ENCODE peak calls at places on chromosomes 12 and 14, in eight cellular contexts. L, G, X, T, K, W, O and J are unnamed samples.

GRCh38 chr12:106064622-106065021 is 74.1 kb downstream of the NUAK1 start:
- DNase-seq in W (no peak), L (no peak), K (no peak), X (no peak), O (no peak), T (no peak), G (no peak), J (no peak)

GRCh38 chr12:117356048-117356447 is 5.4 kb downstream of the NOS1 start:
- DNase-seq in W (peak; percentile 25), O (no peak), X (no peak), G (no peak), K (no peak), T (no peak), L (peak; percentile 71), J (no peak)

GRCh38 chr14:71395151-71395604 is 487.9 kb downstream of the PCNX1 start:
- DNase-seq in L (peak; percentile 30), O (peak; percentile 36), X (no peak), G (no peak), T (no peak), W (peak; percentile 35), K (no peak), J (no peak)

GRCh38 chr12:130677957-130678558 is 38.0 kb downstream of the RIMBP2 start:
- DNase-seq in K (no peak), L (no peak), X (no peak), O (no peak), T (no peak), W (no peak), G (no peak), J (no peak)

GRCh38 chr14:101456246-101457159 is 104.8 kb upstream of the DIO3 start:
- DNase-seq in X (no peak), W (no peak), L (no peak), T (no peak), O (no peak), G (no peak), K (no peak), J (no peak)

GRCh38 chr12:19707948-19708409 is 268.7 kb downstream of the AEBP2 start:
- DNase-seq in O (peak; percentile 86), L (peak; percentile 85), W (peak; percentile 48), T (no peak), G (no peak), K (peak; percentile 27), X (no peak), J (no peak)

GRCh38 chr14:32375663-32376062 is 46.6 kb downstream of the AKAP6 start:
- DNase-seq in L (no peak), O (no peak), X (no peak), W (no peak), G (no peak), K (no peak), T (no peak), J (no peak)

GRCh38 chr12:104669057-104669770 is 212.5 kb downstream of the CHST11 start:
- DNase-seq in X (peak; percentile 81), W (no peak), T (no peak), G (peak; percentile 35), O (no peak), K (no peak), L (no peak), J (peak; percentile 81)

GRCh38 chr14:26984318-26985177 is 386.7 kb upstream of the NOVA1 start:
- DNase-seq in X (no peak), T (peak; percentile 55), L (peak; percentile 53), G (peak; percentile 62), K (peak; percentile 39), W (peak; percentile 8), O (peak; percentile 2), J (no peak)

GRCh38 chr12:57110189-57111045 is 745 bp downstream of the STAT6 start:
- DNase-seq in O (peak; percentile 82), L (peak; percentile 60), X (peak; percentile 91), T (peak; percentile 74), W (no peak), G (peak; percentile 30), K (no peak), J (no peak)

GRCh38 chr12:109036975-109037374 is 15.4 kb upstream of the USP30 start:
- DNase-seq in O (no peak), G (no peak), K (no peak), L (no peak), X (no peak), T (no peak), W (no peak), J (no peak)

GRCh38 chr12:13961983-13962382 is 19.4 kb downstream of the GRIN2B start:
- DNase-seq in G (no peak), W (no peak), T (no peak), L (no peak), O (no peak), X (no peak), K (no peak), J (no peak)

GRCh38 chr12:32788405-32788804 is 32.7 kb upstream of the YARS2 start:
- DNase-seq in K (no peak), O (no peak), G (no peak), W (no peak), T (no peak), L (no peak), X (no peak), J (no peak)